ENCODE peak calls at places on chromosomes 2 and 18, in six cellular contexts. V is SJSA1, H is hepatocyte, S is aorta, G is GM23248, T is endothelial cell of umbilical vein. Q is an unnamed sample.

GRCh38 chr18:69840445-69840844 is 107.2 kb downstream of the CD226 start:
- DNase-seq in T (no peak), S (no peak), V (no peak), G (peak; percentile 6), H (no peak), Q (no peak)

GRCh38 chr2:239166201-239166834 is 234.5 kb downstream of the HDAC4 start:
- DNase-seq in S (peak; percentile 49), G (no peak), T (no peak), V (no peak), H (no peak), Q (no peak)

GRCh38 chr2:229124126-229124525 is 147.0 kb downstream of the PID1 start:
- DNase-seq in T (no peak), V (no peak), S (no peak), G (no peak), H (no peak), Q (no peak)

GRCh38 chr2:45975752-45976517 is 321.3 kb upstream of the EPAS1 start:
- DNase-seq in T (no peak), V (no peak), G (no peak), S (no peak), H (no peak), Q (no peak)

GRCh38 chr2:109266998-109267854 is 138.2 kb downstream of the SH3RF3 start:
- DNase-seq in T (peak; percentile 87), H (no peak), G (no peak), S (no peak), V (peak; percentile 58), Q (no peak)

GRCh38 chr2:157587576-157587975 is 41.1 kb downstream of the ACVR1C start:
- DNase-seq in G (no peak), T (no peak), V (no peak), S (no peak), H (no peak), Q (no peak)

GRCh38 chr2:128280901-128281321 is 37.8 kb downstream of the HS6ST1 start:
- DNase-seq in T (no peak), V (no peak), H (no peak), S (peak; percentile 65), G (no peak), Q (no peak)

GRCh38 chr2:58539973-58540372 is 298.8 kb upstream of the FANCL start:
- DNase-seq in V (no peak), H (no peak), S (no peak), G (no peak), T (no peak), Q (no peak)

GRCh38 chr2:383173-383572 is 95.3 kb upstream of the ALKAL2 start:
- DNase-seq in T (no peak), S (no peak), G (no peak), V (no peak), H (no peak), Q (no peak)

GRCh38 chr2:134167015-134167414 is 86.9 kb upstream of the MGAT5 start:
- DNase-seq in H (no peak), S (no peak), V (no peak), T (no peak), G (peak; percentile 57), Q (no peak)

GRCh38 chr2:6475155-6475940 is 390.4 kb downstream of the CMPK2 start:
- DNase-seq in T (no peak), S (no peak), G (no peak), V (no peak), H (no peak), Q (no peak)

GRCh38 chr18:23114171-23114881 is 21.0 kb upstream of the CABLES1 start:
- DNase-seq in G (peak; percentile 62), S (no peak), H (no peak), V (no peak), T (peak; percentile 74), Q (no peak)

GRCh38 chr2:209476367-209477191 is 52.7 kb downstream of the MAP2 start:
- DNase-seq in H (peak; percentile 43), V (no peak), T (peak; percentile 94), G (no peak), S (no peak), Q (no peak)

GRCh38 chr2:166106431-166107015 is 21.3 kb downstream of the SCN1A start:
- DNase-seq in V (no peak), G (no peak), T (peak; percentile 68), H (peak; percentile 13), S (no peak), Q (no peak)

GRCh38 chr18:25229080-25229479 is 122.9 kb downstream of the ZNF521 start:
- DNase-seq in G (peak; percentile 81), H (peak; percentile 34), T (peak; percentile 100), S (no peak), V (no peak), Q (no peak)

GRCh38 chr18:7132356-7133115 is 14.9 kb upstream of the LAMA1 start:
- DNase-seq in G (no peak), H (no peak), T (no peak), S (no peak), V (no peak), Q (peak; percentile 71)

GRCh38 chr18:70382992-70383717 is 94.3 kb downstream of the SOCS6 start:
- DNase-seq in S (no peak), G (no peak), T (no peak), V (no peak), H (no peak), Q (no peak)

GRCh38 chr18:38690626-38691025 is 1125.0 kb upstream of the CELF4 start:
- DNase-seq in G (no peak), V (no peak), T (no peak), S (no peak), H (no peak), Q (no peak)

GRCh38 chr18:10752407-10752806 is 226.6 kb downstream of the NAPG start:
- DNase-seq in G (no peak), V (no peak), S (no peak), H (no peak), T (no peak), Q (no peak)

GRCh38 chr2:2256011-2256410 is 75.1 kb downstream of the MYT1L start:
- DNase-seq in H (no peak), S (no peak), G (no peak), V (no peak), T (no peak), Q (no peak)

GRCh38 chr2:47501374-47502200 is 98.6 kb downstream of the MSH2 start:
- DNase-seq in S (no peak), H (no peak), T (peak; percentile 57), V (peak; percentile 9), G (peak; percentile 70), Q (no peak)

GRCh38 chr2:232438951-232439757 is 16.8 kb upstream of the ALPI start:
- DNase-seq in S (peak; percentile 67), H (no peak), T (peak; percentile 10), V (peak; percentile 36), G (no peak), Q (peak; percentile 63)

DNA sequence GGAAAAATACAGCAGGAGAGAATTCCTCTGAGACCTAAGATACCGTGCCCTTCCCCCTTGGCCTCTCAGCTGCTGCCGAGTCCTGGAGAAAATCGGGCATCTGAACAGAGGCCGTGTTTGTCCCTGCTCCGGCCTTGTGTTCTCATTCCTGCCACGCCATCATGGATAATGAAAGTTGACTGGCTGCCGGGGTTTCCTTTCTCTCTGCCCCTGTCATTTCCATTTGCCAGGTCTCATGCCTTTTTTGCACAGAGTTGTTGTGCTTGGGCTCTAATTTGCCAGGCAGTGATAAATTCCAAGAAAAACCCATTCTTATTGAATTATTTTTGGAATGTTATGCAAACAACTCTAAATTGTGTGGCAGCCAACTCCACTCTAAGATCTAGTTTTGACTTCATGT is 496.9 kb upstream of the TNP1 start:
- DNase-seq in H (no peak), S (peak; percentile 80), V (peak; percentile 44), T (no peak), G (peak; percentile 53), Q (no peak)
- H3K4me1 ChIP-seq in H (peaks cover 14% of the 10 kb centered on the region), S (peaks cover 16% of the 10 kb centered on the region), V (peaks cover 61% of the 10 kb centered on the region), T (no peaks in the 10 kb centered on the region), G (peaks cover 30% of the 10 kb centered on the region), Q (peaks cover 24% of the 10 kb centered on the region)

GRCh38 chr2:43107679-43108078 is 118.7 kb downstream of the ZFP36L2 start:
- DNase-seq in V (no peak), S (no peak), H (no peak), G (no peak), T (no peak), Q (no peak)
- H3K4me1 ChIP-seq in V (peaks cover 72% of the 10 kb centered on the region), S (no peaks in the 10 kb centered on the region), H (peaks cover 32% of the 10 kb centered on the region), G (peaks cover 27% of the 10 kb centered on the region), T (peaks cover 4% of the 10 kb centered on the region), Q (peaks cover 34% of the 10 kb centered on the region)

GRCh38 chr2:39142012-39142346 is 21.1 kb upstream of the SOS1 start:
- DNase-seq in S (no peak), V (no peak), G (no peak), T (no peak), H (no peak), Q (no peak)

GRCh38 chr2:39144411-39144810 is 23.6 kb upstream of the SOS1 start:
- DNase-seq in G (peak; percentile 3), H (no peak), S (no peak), V (no peak), T (no peak), Q (no peak)

GRCh38 chr2:39141346-39142011 is 20.6 kb upstream of the SOS1 start:
- DNase-seq in V (no peak), H (no peak), G (peak; percentile 29), T (no peak), S (no peak), Q (no peak)

GRCh38 chr2:39140322-39140847 is 19.5 kb upstream of the SOS1 start:
- DNase-seq in G (no peak), H (no peak), V (no peak), T (no peak), S (no peak), Q (no peak)

GRCh38 chr2:39142904-39143617 is 22.2 kb upstream of the SOS1 start:
- DNase-seq in T (no peak), S (no peak), G (no peak), H (no peak), V (no peak), Q (no peak)
- H3K4me1 ChIP-seq in T (no peaks in the 10 kb centered on the region), S (no peaks in the 10 kb centered on the region), G (peaks cover 7% of the 10 kb centered on the region), H (peaks cover 7% of the 10 kb centered on the region), V (no peaks in the 10 kb centered on the region), Q (peaks cover 22% of the 10 kb centered on the region)

DNA sequence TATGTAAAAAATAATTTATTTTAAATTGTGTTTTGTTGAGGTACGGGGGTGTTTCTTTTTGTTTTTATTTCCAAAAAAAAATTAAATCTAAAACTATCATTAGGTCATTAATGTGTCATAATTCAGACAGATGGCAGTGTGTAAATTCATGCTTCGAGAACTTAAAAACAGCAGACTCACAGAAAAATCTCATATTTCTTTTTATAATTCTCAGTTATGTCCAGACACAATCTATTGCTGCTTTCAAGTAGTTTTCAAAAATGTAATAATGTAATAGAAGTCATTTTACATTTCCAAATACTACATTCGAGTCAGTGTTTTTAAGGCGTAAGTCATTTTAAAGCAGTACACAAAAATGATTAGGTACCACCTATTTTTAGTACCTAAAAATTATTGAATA is 14.3 kb downstream of the IKZF2 start:
- DNase-seq in H (no peak), T (no peak), V (no peak), G (no peak), S (no peak), Q (no peak)
- H3K4me1 ChIP-seq in H (no peaks in the 10 kb centered on the region), T (no peaks in the 10 kb centered on the region), V (no peaks in the 10 kb centered on the region), G (no peaks in the 10 kb centered on the region), S (no peaks in the 10 kb centered on the region), Q (no peaks in the 10 kb centered on the region)

GRCh38 chr2:49801898-49802297 is 647.6 kb upstream of the FSHR start:
- DNase-seq in S (no peak), T (no peak), H (peak; percentile 6), V (no peak), G (no peak), Q (no peak)

GRCh38 chr2:49796221-49796705 is 641.9 kb upstream of the FSHR start:
- DNase-seq in H (no peak), S (no peak), T (no peak), G (no peak), V (no peak), Q (no peak)

GRCh38 chr2:49798570-49798969 is 644.3 kb upstream of the FSHR start:
- DNase-seq in S (no peak), V (no peak), H (no peak), T (no peak), G (no peak), Q (no peak)
- H3K4me1 ChIP-seq in S (no peaks in the 10 kb centered on the region), V (no peaks in the 10 kb centered on the region), H (peaks cover 3% of the 10 kb centered on the region), T (no peaks in the 10 kb centered on the region), G (no peaks in the 10 kb centered on the region), Q (no peaks in the 10 kb centered on the region)